ENCODE peak calls at places on chromosomes 7 and 10, in eight cellular contexts. One of them, this sample, is unnamed.

GRCh38 chr10:109977382-109977806 is 30.4 kb upstream of the ADD3 start:
- DNase-seq in germinal center: no peak
- DNase-seq in hepatic stellate cell: peak; percentile 57
- DNase-seq in fibroblast of the conjunctiva: no peak
- DNase-seq in EH: peak; percentile 81
- DNase-seq in HEK293T: peak; percentile 36
- DNase-seq in ureter: no peak
- DNase-seq in iris pigment epithelial cell: no peak
- DNase-seq in this sample: peak; percentile 48

GRCh38 chr7:129896568-129897382 is 56.0 kb downstream of the UBE2H start:
- DNase-seq in germinal center: no peak
- DNase-seq in fibroblast of the conjunctiva: no peak
- DNase-seq in ureter: no peak
- DNase-seq in HEK293T: no peak
- DNase-seq in EH: peak; percentile 81
- DNase-seq in hepatic stellate cell: no peak
- DNase-seq in iris pigment epithelial cell: peak; percentile 32
- DNase-seq in this sample: peak; percentile 76

GRCh38 chr10:35555962-35556930 is 48.9 kb upstream of the GJD4 start:
- DNase-seq in hepatic stellate cell: no peak
- DNase-seq in ureter: no peak
- DNase-seq in fibroblast of the conjunctiva: no peak
- DNase-seq in HEK293T: no peak
- DNase-seq in EH: no peak
- DNase-seq in iris pigment epithelial cell: no peak
- DNase-seq in germinal center: no peak
- DNase-seq in this sample: peak; percentile 77

GRCh38 chr7:137916980-137917645 is 70.3 kb upstream of the DGKI start:
- DNase-seq in iris pigment epithelial cell: no peak
- DNase-seq in ureter: no peak
- DNase-seq in germinal center: no peak
- DNase-seq in EH: no peak
- DNase-seq in hepatic stellate cell: no peak
- DNase-seq in HEK293T: no peak
- DNase-seq in fibroblast of the conjunctiva: no peak
- DNase-seq in this sample: no peak

GRCh38 chr7:152856351-152856750 is 96.8 kb downstream of the ACTR3B start:
- DNase-seq in EH: no peak
- DNase-seq in iris pigment epithelial cell: no peak
- DNase-seq in HEK293T: no peak
- DNase-seq in ureter: no peak
- DNase-seq in fibroblast of the conjunctiva: no peak
- DNase-seq in hepatic stellate cell: no peak
- DNase-seq in germinal center: no peak
- DNase-seq in this sample: no peak

GRCh38 chr10:118412132-118412531 is 70.0 kb upstream of the FAM204A start:
- DNase-seq in germinal center: no peak
- DNase-seq in HEK293T: no peak
- DNase-seq in iris pigment epithelial cell: no peak
- DNase-seq in hepatic stellate cell: no peak
- DNase-seq in EH: no peak
- DNase-seq in fibroblast of the conjunctiva: no peak
- DNase-seq in ureter: no peak
- DNase-seq in this sample: no peak

GRCh38 chr7:42534441-42534840 is 297.4 kb upstream of the GLI3 start:
- DNase-seq in iris pigment epithelial cell: no peak
- DNase-seq in EH: no peak
- DNase-seq in hepatic stellate cell: no peak
- DNase-seq in fibroblast of the conjunctiva: no peak
- DNase-seq in germinal center: no peak
- DNase-seq in ureter: no peak
- DNase-seq in HEK293T: no peak
- DNase-seq in this sample: no peak

GRCh38 chr10:9091515-9092093 is 1037.1 kb downstream of the GATA3 start:
- DNase-seq in EH: no peak
- DNase-seq in iris pigment epithelial cell: no peak
- DNase-seq in fibroblast of the conjunctiva: no peak
- DNase-seq in hepatic stellate cell: no peak
- DNase-seq in germinal center: no peak
- DNase-seq in ureter: no peak
- DNase-seq in HEK293T: no peak
- DNase-seq in this sample: no peak

GRCh38 chr10:111479966-111480365 is 403.1 kb downstream of the ADRA2A start:
- DNase-seq in hepatic stellate cell: no peak
- DNase-seq in HEK293T: no peak
- DNase-seq in iris pigment epithelial cell: no peak
- DNase-seq in EH: no peak
- DNase-seq in germinal center: no peak
- DNase-seq in fibroblast of the conjunctiva: no peak
- DNase-seq in ureter: no peak
- DNase-seq in this sample: peak; percentile 62

GRCh38 chr10:106942035-106942662 is 222.4 kb downstream of the SORCS1 start:
- DNase-seq in ureter: no peak
- DNase-seq in fibroblast of the conjunctiva: no peak
- DNase-seq in EH: no peak
- DNase-seq in germinal center: no peak
- DNase-seq in HEK293T: no peak
- DNase-seq in iris pigment epithelial cell: no peak
- DNase-seq in hepatic stellate cell: no peak
- DNase-seq in this sample: no peak

GRCh38 chr10:35517431-35518181 is 87.5 kb upstream of the GJD4 start:
- DNase-seq in fibroblast of the conjunctiva: no peak
- DNase-seq in hepatic stellate cell: no peak
- DNase-seq in iris pigment epithelial cell: peak; percentile 58
- DNase-seq in germinal center: no peak
- DNase-seq in EH: peak; percentile 13
- DNase-seq in HEK293T: no peak
- DNase-seq in ureter: no peak
- DNase-seq in this sample: peak; percentile 34

GRCh38 chr10:71835671-71836593 is 15.1 kb downstream of the PSAP start:
- DNase-seq in EH: peak; percentile 93
- DNase-seq in germinal center: peak; percentile 94
- DNase-seq in iris pigment epithelial cell: peak; percentile 76
- DNase-seq in HEK293T: no peak
- DNase-seq in fibroblast of the conjunctiva: peak; percentile 94
- DNase-seq in hepatic stellate cell: peak; percentile 86
- DNase-seq in ureter: no peak
- DNase-seq in this sample: peak; percentile 92

GRCh38 chr7:23539494-23539907 is 7.7 kb upstream of the TRA2A start:
- DNase-seq in germinal center: no peak
- DNase-seq in fibroblast of the conjunctiva: no peak
- DNase-seq in iris pigment epithelial cell: no peak
- DNase-seq in EH: no peak
- DNase-seq in hepatic stellate cell: no peak
- DNase-seq in HEK293T: no peak
- DNase-seq in ureter: no peak
- DNase-seq in this sample: no peak

GRCh38 chr10:14586901-14587300 is 187.8 kb downstream of the FAM107B start:
- DNase-seq in ureter: peak; percentile 52
- DNase-seq in fibroblast of the conjunctiva: no peak
- DNase-seq in iris pigment epithelial cell: no peak
- DNase-seq in EH: no peak
- DNase-seq in germinal center: no peak
- DNase-seq in HEK293T: no peak
- DNase-seq in hepatic stellate cell: no peak
- DNase-seq in this sample: no peak

GRCh38 chr10:10831085-10831484 is 186.6 kb upstream of the CELF2 start:
- DNase-seq in fibroblast of the conjunctiva: peak; percentile 64
- DNase-seq in HEK293T: no peak
- DNase-seq in ureter: no peak
- DNase-seq in germinal center: no peak
- DNase-seq in hepatic stellate cell: no peak
- DNase-seq in EH: peak; percentile 93
- DNase-seq in iris pigment epithelial cell: peak; percentile 82
- DNase-seq in this sample: peak; percentile 86

GRCh38 chr7:7099584-7100014 is 82.7 kb upstream of the C1GALT1 start:
- DNase-seq in ureter: peak; percentile 74
- DNase-seq in germinal center: no peak
- DNase-seq in iris pigment epithelial cell: peak; percentile 94
- DNase-seq in fibroblast of the conjunctiva: peak; percentile 82
- DNase-seq in hepatic stellate cell: peak; percentile 73
- DNase-seq in EH: peak; percentile 97
- DNase-seq in HEK293T: peak; percentile 31
- DNase-seq in this sample: peak; percentile 91

GRCh38 chr10:112360308-112361270 is 13.3 kb upstream of the ACSL5 start:
- DNase-seq in germinal center: no peak
- DNase-seq in EH: peak; percentile 54
- DNase-seq in iris pigment epithelial cell: peak; percentile 47
- DNase-seq in hepatic stellate cell: no peak
- DNase-seq in ureter: no peak
- DNase-seq in fibroblast of the conjunctiva: no peak
- DNase-seq in HEK293T: no peak
- DNase-seq in this sample: peak; percentile 30

GRCh38 chr10:3225589-3225988 is 53.0 kb upstream of the PITRM1 start:
- DNase-seq in germinal center: no peak
- DNase-seq in HEK293T: no peak
- DNase-seq in ureter: no peak
- DNase-seq in iris pigment epithelial cell: peak; percentile 84
- DNase-seq in EH: peak; percentile 87
- DNase-seq in fibroblast of the conjunctiva: no peak
- DNase-seq in hepatic stellate cell: no peak
- DNase-seq in this sample: peak; percentile 85

GRCh38 chr7:47780555-47780954 is 167.7 kb downstream of the PKD1L1 start:
- DNase-seq in ureter: no peak
- DNase-seq in EH: no peak
- DNase-seq in HEK293T: no peak
- DNase-seq in hepatic stellate cell: no peak
- DNase-seq in iris pigment epithelial cell: no peak
- DNase-seq in fibroblast of the conjunctiva: no peak
- DNase-seq in germinal center: no peak
- DNase-seq in this sample: no peak

GRCh38 chr10:67257427-67258144 is 331.8 kb downstream of the LRRTM3 start:
- DNase-seq in iris pigment epithelial cell: no peak
- DNase-seq in hepatic stellate cell: no peak
- DNase-seq in germinal center: no peak
- DNase-seq in EH: no peak
- DNase-seq in fibroblast of the conjunctiva: no peak
- DNase-seq in HEK293T: no peak
- DNase-seq in ureter: no peak
- DNase-seq in this sample: no peak

GRCh38 chr10:128599030-128599429 is 472.8 kb upstream of the MKI67 start:
- DNase-seq in hepatic stellate cell: no peak
- DNase-seq in HEK293T: no peak
- DNase-seq in iris pigment epithelial cell: no peak
- DNase-seq in fibroblast of the conjunctiva: no peak
- DNase-seq in ureter: no peak
- DNase-seq in EH: no peak
- DNase-seq in germinal center: no peak
- DNase-seq in this sample: no peak

GRCh38 chr10:119651514-119652327 is 541 bp downstream of the BAG3 start:
- DNase-seq in germinal center: peak; percentile 42
- DNase-seq in ureter: no peak
- DNase-seq in HEK293T: peak; percentile 37
- DNase-seq in fibroblast of the conjunctiva: no peak
- DNase-seq in iris pigment epithelial cell: no peak
- DNase-seq in EH: no peak
- DNase-seq in hepatic stellate cell: no peak
- DNase-seq in this sample: no peak

GRCh38 chr10:36779238-36779846 is 346.1 kb upstream of the ANKRD30A start:
- DNase-seq in iris pigment epithelial cell: peak; percentile 78
- DNase-seq in hepatic stellate cell: peak; percentile 67
- DNase-seq in EH: peak; percentile 71
- DNase-seq in ureter: no peak
- DNase-seq in germinal center: no peak
- DNase-seq in HEK293T: peak; percentile 50
- DNase-seq in fibroblast of the conjunctiva: peak; percentile 62
- DNase-seq in this sample: peak; percentile 22

GRCh38 chr7:24137338-24137737 is 146.7 kb upstream of the NPY start:
- DNase-seq in germinal center: no peak
- DNase-seq in ureter: no peak
- DNase-seq in hepatic stellate cell: no peak
- DNase-seq in HEK293T: no peak
- DNase-seq in fibroblast of the conjunctiva: no peak
- DNase-seq in iris pigment epithelial cell: no peak
- DNase-seq in EH: no peak
- DNase-seq in this sample: no peak

This sample was measured in astrocyte.